ENCODE peak calls at places on chromosomes 16 and 17, in five cellular contexts. One of them, this sample, is unnamed.

GRCh38 chr16:649646-650045 is 481 bp downstream of the WDR90 start:
- DNase-seq in HCT116: no peak
- DNase-seq in K562: no peak
- DNase-seq in H1: no peak
- DNase-seq in SK-N-SH: peak; percentile 74
- DNase-seq in this sample: no peak

GRCh38 chr16:26391833-26392232 is 674.9 kb upstream of the C16orf82 start:
- DNase-seq in HCT116: no peak
- DNase-seq in K562: no peak
- DNase-seq in H1: no peak
- DNase-seq in SK-N-SH: no peak
- DNase-seq in this sample: no peak

GRCh38 chr16:10182186-10182683 is at the start of gene GRIN2A:
- DNase-seq in HCT116: no peak
- DNase-seq in K562: no peak
- DNase-seq in H1: no peak
- DNase-seq in SK-N-SH: peak; percentile 42
- DNase-seq in this sample: no peak

GRCh38 chr16:9092963-9093477 is 1.6 kb downstream of the HAPSTR1 start:
- DNase-seq in HCT116: no peak
- DNase-seq in K562: no peak
- DNase-seq in H1: no peak
- DNase-seq in SK-N-SH: peak; percentile 20
- DNase-seq in this sample: no peak

GRCh38 chr16:28061702-28062101 is 1.8 kb downstream of the GSG1L start:
- DNase-seq in HCT116: no peak
- DNase-seq in K562: no peak
- DNase-seq in H1: no peak
- DNase-seq in SK-N-SH: no peak
- DNase-seq in this sample: no peak

GRCh38 chr17:29068828-29069227 is 25.9 kb downstream of the PIPOX start:
- DNase-seq in HCT116: no peak
- DNase-seq in K562: no peak
- DNase-seq in H1: no peak
- DNase-seq in SK-N-SH: no peak
- DNase-seq in this sample: no peak

GRCh38 chr16:54935411-54936085 is 4.9 kb downstream of the IRX5 start:
- DNase-seq in HCT116: no peak
- DNase-seq in K562: no peak
- DNase-seq in H1: no peak
- DNase-seq in SK-N-SH: no peak
- DNase-seq in this sample: peak; percentile 51

GRCh38 chr16:70646260-70647241 is at the start of gene IL34:
- DNase-seq in HCT116: no peak
- DNase-seq in K562: no peak
- DNase-seq in H1: no peak
- DNase-seq in SK-N-SH: peak; percentile 77
- DNase-seq in this sample: no peak

GRCh38 chr16:24163935-24164334 is 92.2 kb upstream of the CACNG3 start:
- DNase-seq in HCT116: no peak
- DNase-seq in K562: no peak
- DNase-seq in H1: no peak
- DNase-seq in SK-N-SH: no peak
- DNase-seq in this sample: no peak

GRCh38 chr17:4877089-4877488 is 22.2 kb upstream of the C17orf107 start:
- DNase-seq in HCT116: no peak
- DNase-seq in K562: no peak
- DNase-seq in H1: no peak
- DNase-seq in SK-N-SH: no peak
- DNase-seq in this sample: no peak

GRCh38 chr17:51165680-51166197 is 472 bp upstream of the NME2 start:
- DNase-seq in HCT116: no peak
- DNase-seq in K562: peak; percentile 25
- DNase-seq in H1: no peak
- DNase-seq in SK-N-SH: peak; percentile 67
- DNase-seq in this sample: peak; percentile 20

GRCh38 chr16:450800-451512 is 25.5 kb downstream of the RAB11FIP3 start:
- DNase-seq in HCT116: no peak
- DNase-seq in K562: peak; percentile 22
- DNase-seq in H1: no peak
- DNase-seq in SK-N-SH: no peak
- DNase-seq in this sample: peak; percentile 60

GRCh38 chr17:66002807-66003206 is 189.1 kb downstream of the CEP112 start:
- DNase-seq in HCT116: no peak
- DNase-seq in K562: no peak
- DNase-seq in H1: no peak
- DNase-seq in SK-N-SH: no peak
- DNase-seq in this sample: no peak

GRCh38 chr16:9670058-9670457 is 512.2 kb downstream of the GRIN2A start:
- DNase-seq in HCT116: no peak
- DNase-seq in K562: no peak
- DNase-seq in H1: no peak
- DNase-seq in SK-N-SH: no peak
- DNase-seq in this sample: no peak

GRCh38 chr17:48505788-48506187 is 25.0 kb downstream of the HOXB1 start:
- DNase-seq in HCT116: peak; percentile 61
- DNase-seq in K562: peak; percentile 64
- DNase-seq in H1: no peak
- DNase-seq in SK-N-SH: no peak
- DNase-seq in this sample: peak; percentile 87

GRCh38 chr16:58026139-58026704 is 668 bp downstream of the MMP15 start:
- DNase-seq in HCT116: no peak
- DNase-seq in K562: peak; percentile 52
- DNase-seq in H1: no peak
- DNase-seq in SK-N-SH: peak; percentile 81
- DNase-seq in this sample: peak; percentile 49

GRCh38 chr17:10314332-10314731 is 58.5 kb downstream of the MYH13 start:
- DNase-seq in HCT116: no peak
- DNase-seq in K562: no peak
- DNase-seq in H1: no peak
- DNase-seq in SK-N-SH: no peak
- DNase-seq in this sample: no peak

GRCh38 chr17:70597774-70598173 is 428.4 kb downstream of the KCNJ2 start:
- DNase-seq in HCT116: no peak
- DNase-seq in K562: no peak
- DNase-seq in H1: no peak
- DNase-seq in SK-N-SH: no peak
- DNase-seq in this sample: no peak

GRCh38 chr17:39928868-39929651 is 1.5 kb downstream of the LRRC3C start:
- DNase-seq in HCT116: peak; percentile 19
- DNase-seq in K562: no peak
- DNase-seq in H1: no peak
- DNase-seq in SK-N-SH: no peak
- DNase-seq in this sample: peak; percentile 73

GRCh38 chr16:28012031-28012445 is 51.5 kb downstream of the GSG1L start:
- DNase-seq in HCT116: no peak
- DNase-seq in K562: peak; percentile 21
- DNase-seq in H1: no peak
- DNase-seq in SK-N-SH: no peak
- DNase-seq in this sample: no peak

GRCh38 chr16:65754799-65755691 is 611.4 kb upstream of the CDH5 start:
- DNase-seq in HCT116: no peak
- DNase-seq in K562: no peak
- DNase-seq in H1: no peak
- DNase-seq in SK-N-SH: peak; percentile 59
- DNase-seq in this sample: no peak

GRCh38 chr17:71809537-71809936 is 311.3 kb upstream of the SOX9 start:
- DNase-seq in HCT116: no peak
- DNase-seq in K562: no peak
- DNase-seq in H1: no peak
- DNase-seq in SK-N-SH: no peak
- DNase-seq in this sample: no peak

GRCh38 chr17:40407460-40407859 is 10.2 kb downstream of the TOP2A start:
- DNase-seq in HCT116: no peak
- DNase-seq in K562: no peak
- DNase-seq in H1: no peak
- DNase-seq in SK-N-SH: no peak
- DNase-seq in this sample: no peak

GRCh38 chr16:68936729-68937631 is 93.6 kb downstream of the TANGO6 start:
- DNase-seq in HCT116: no peak
- DNase-seq in K562: no peak
- DNase-seq in H1: no peak
- DNase-seq in SK-N-SH: no peak
- DNase-seq in this sample: no peak

GRCh38 chr17:57408064-57408811 is 151.9 kb downstream of the MSI2 start:
- DNase-seq in HCT116: no peak
- DNase-seq in K562: no peak
- DNase-seq in H1: no peak
- DNase-seq in SK-N-SH: no peak
- DNase-seq in this sample: peak; percentile 84

GRCh38 chr16:1167276-1168107 is 14.6 kb downstream of the CACNA1H start:
- DNase-seq in HCT116: no peak
- DNase-seq in K562: no peak
- DNase-seq in H1: no peak
- DNase-seq in SK-N-SH: no peak
- DNase-seq in this sample: no peak

GRCh38 chr17:61279476-61280145 is 120.0 kb upstream of the TBX2 start:
- DNase-seq in HCT116: no peak
- DNase-seq in K562: no peak
- DNase-seq in H1: no peak
- DNase-seq in SK-N-SH: no peak
- DNase-seq in this sample: peak; percentile 77

GRCh38 chr17:70070297-70071027 is 4.6 kb upstream of the KCNJ16 start:
- DNase-seq in HCT116: no peak
- DNase-seq in K562: no peak
- DNase-seq in H1: no peak
- DNase-seq in SK-N-SH: no peak
- DNase-seq in this sample: no peak

GRCh38 chr16:48101069-48101674 is 54.6 kb downstream of the ABCC12 start:
- DNase-seq in HCT116: no peak
- DNase-seq in K562: no peak
- DNase-seq in H1: no peak
- DNase-seq in SK-N-SH: no peak
- DNase-seq in this sample: no peak

GRCh38 chr16:81821422-81822128 is 42.5 kb downstream of the PLCG2 start:
- DNase-seq in HCT116: no peak
- DNase-seq in K562: no peak
- DNase-seq in H1: no peak
- DNase-seq in SK-N-SH: no peak
- DNase-seq in this sample: no peak

GRCh38 chr17:17134051-17134951 is 71.8 kb downstream of the PLD6 start:
- DNase-seq in HCT116: no peak
- DNase-seq in K562: no peak
- DNase-seq in H1: no peak
- DNase-seq in SK-N-SH: no peak
- DNase-seq in this sample: no peak

GRCh38 chr17:30894236-30894635 is 11.8 kb downstream of the TEFM start:
- DNase-seq in HCT116: no peak
- DNase-seq in K562: no peak
- DNase-seq in H1: no peak
- DNase-seq in SK-N-SH: no peak
- DNase-seq in this sample: no peak
- TF ChIP-seq JUND in HCT116: no peak
- TF ChIP-seq JUND in K562: no peak
- TF ChIP-seq JUND in H1: no peak
- TF ChIP-seq JUND in SK-N-SH: no peak
- TF ChIP-seq JUND in this sample: no peak

GRCh38 chr17:63773272-63774140 is at the start of gene CCDC47:
- DNase-seq in HCT116: peak; percentile 100
- DNase-seq in K562: peak; percentile 95
- DNase-seq in H1: peak; percentile 94
- DNase-seq in SK-N-SH: peak; percentile 100
- DNase-seq in this sample: peak; percentile 99

GRCh38 chr17:63774141-63774981 is at the start of gene DDX42:
- DNase-seq in HCT116: no peak
- DNase-seq in K562: peak; percentile 82
- DNase-seq in H1: no peak
- DNase-seq in SK-N-SH: peak; percentile 75
- DNase-seq in this sample: no peak

GRCh38 chr17:63775420-63775819 is 1.4 kb downstream of the DDX42 start:
- DNase-seq in HCT116: no peak
- DNase-seq in K562: no peak
- DNase-seq in H1: no peak
- DNase-seq in SK-N-SH: peak; percentile 20
- DNase-seq in this sample: no peak

GRCh38 chr17:63774982-63775290 is 966 bp downstream of the DDX42 start:
- DNase-seq in HCT116: no peak
- DNase-seq in K562: no peak
- DNase-seq in H1: no peak
- DNase-seq in SK-N-SH: no peak
- DNase-seq in this sample: peak; percentile 26

GRCh38 chr17:63772801-63773271 is 561 bp downstream of the CCDC47 start:
- DNase-seq in HCT116: no peak
- DNase-seq in K562: no peak
- DNase-seq in H1: no peak
- DNase-seq in SK-N-SH: peak; percentile 19
- DNase-seq in this sample: no peak
- TF ChIP-seq JUND in HCT116: no peak
- TF ChIP-seq JUND in K562: no peak
- TF ChIP-seq JUND in H1: no peak
- TF ChIP-seq JUND in SK-N-SH: no peak
- TF ChIP-seq JUND in this sample: no peak

DNA sequence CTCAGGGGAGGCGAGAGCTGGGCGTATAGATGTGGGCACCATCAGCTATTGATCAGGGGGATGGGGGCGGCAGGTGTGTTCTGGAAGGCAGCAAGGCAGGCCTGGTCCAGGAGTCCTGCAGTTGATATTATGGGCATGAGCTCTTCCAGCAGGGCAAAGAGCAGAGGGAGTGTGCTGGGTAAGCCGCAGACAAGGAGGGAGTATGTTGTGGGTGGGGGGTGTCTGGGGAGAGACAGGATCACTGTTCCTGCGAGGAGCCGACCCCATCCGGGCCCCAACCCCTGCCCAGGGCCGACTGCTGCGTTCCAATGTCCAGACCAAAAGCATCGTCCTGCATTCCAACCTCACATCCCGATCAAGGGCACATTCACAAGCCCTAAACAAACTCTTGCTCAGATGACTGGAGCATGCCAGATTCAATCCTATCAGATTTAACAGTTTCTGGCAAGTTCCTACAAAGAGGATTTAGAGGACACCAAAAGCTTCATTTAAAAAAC is 9.2 kb downstream of the MXRA7 start:
- DNase-seq in HCT116: no peak
- DNase-seq in K562: no peak
- DNase-seq in H1: no peak
- DNase-seq in SK-N-SH: no peak
- DNase-seq in this sample: no peak
- TF ChIP-seq JUND in HCT116: no peak
- TF ChIP-seq JUND in K562: no peak
- TF ChIP-seq JUND in H1: no peak
- TF ChIP-seq JUND in SK-N-SH: no peak
- TF ChIP-seq JUND in this sample: no peak

DNA sequence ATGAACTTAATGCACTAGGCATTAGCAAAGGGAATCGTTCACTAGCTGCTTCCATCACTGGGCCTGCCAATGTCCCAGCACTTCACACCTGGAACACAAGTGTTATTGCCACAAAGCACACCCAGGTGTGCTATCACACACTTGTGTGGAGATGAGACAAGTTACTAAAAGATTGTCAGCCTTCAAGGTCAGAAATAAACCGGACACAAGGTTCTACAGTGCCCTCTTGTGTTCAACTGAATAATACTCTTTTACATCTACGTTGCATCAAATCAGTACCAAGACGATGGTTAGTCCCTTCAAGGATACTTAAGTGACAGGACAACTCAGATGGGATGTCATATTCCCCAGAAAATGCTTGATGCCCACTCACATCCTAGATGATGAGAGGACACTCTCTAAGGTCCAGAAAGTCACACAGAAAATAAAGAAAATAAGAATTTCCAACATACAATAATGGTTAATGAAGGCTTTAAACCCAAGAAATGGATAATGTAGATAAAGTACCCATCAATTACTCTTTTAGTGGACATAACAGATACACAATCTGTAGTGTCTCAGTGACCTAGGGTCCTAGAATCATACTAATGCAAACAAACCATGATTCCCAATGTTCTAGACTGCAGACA is 16.4 kb upstream of the GLG1 start:
- DNase-seq in HCT116: no peak
- DNase-seq in K562: peak; percentile 39
- DNase-seq in H1: no peak
- DNase-seq in SK-N-SH: peak; percentile 47
- DNase-seq in this sample: peak; percentile 41
- TF ChIP-seq JUND in HCT116: no peak
- TF ChIP-seq JUND in K562: no peak
- TF ChIP-seq JUND in H1: no peak
- TF ChIP-seq JUND in SK-N-SH: no peak
- TF ChIP-seq JUND in this sample: no peak

This sample was measured in T47D.